ENCODE peak calls at places on chromosome 17, in ten cellular contexts. J is CD8-positive, alpha-beta T cell; H is Caco-2; K is tibial artery; S is cardiac fibroblast; P is thoracic aorta; Z is heart left ventricle; B is ovary; G is osteoblast; T is foreskin fibroblast. V is an unnamed sample.
A peak's percentile ranks its signal among the peaks of the same experiment; 100 is the strongest.

GRCh38 chr17:28973414-28973813 is 22.1 kb upstream of the PHF12 start:
- DNase-seq in B (no peak), P (no peak), G (no peak), K (no peak), H (no peak), S (peak; percentile 14), T (peak; percentile 27), Z (peak; percentile 93), J (no peak), V (no peak)

GRCh38 chr17:42312285-42313130 is 24.2 kb downstream of the STAT5A start:
- DNase-seq in P (no peak), K (peak; percentile 95), J (peak; percentile 79), B (peak; percentile 89), T (peak; percentile 95), Z (peak; percentile 92), G (peak; percentile 97), S (peak; percentile 82), H (peak; percentile 53), V (peak; percentile 93)

GRCh38 chr17:57245786-57246185 is 10.5 kb upstream of the MSI2 start:
- DNase-seq in Z (no peak), J (no peak), G (no peak), T (no peak), H (no peak), B (peak; percentile 34), P (no peak), S (no peak), K (no peak), V (no peak)

GRCh38 chr17:5418858-5419355 is 555 bp downstream of the NUP88 start:
- DNase-seq in H (no peak), B (no peak), J (peak; percentile 59), K (no peak), Z (no peak), S (peak; percentile 42), G (peak; percentile 63), T (peak; percentile 60), P (no peak), V (no peak)

GRCh38 chr17:43562679-43563146 is 16.6 kb upstream of the ETV4 start:
- DNase-seq in P (no peak), K (no peak), B (peak; percentile 26), T (no peak), H (peak; percentile 50), Z (no peak), J (no peak), S (no peak), G (no peak), V (no peak)

GRCh38 chr17:10844667-10845387 is 6.9 kb upstream of the PIRT start:
- DNase-seq in S (peak; percentile 73), G (peak; percentile 95), J (peak; percentile 69), T (peak; percentile 71), H (peak; percentile 67), K (peak; percentile 79), B (peak; percentile 79), P (peak; percentile 18), Z (peak; percentile 76), V (peak; percentile 76)

GRCh38 chr17:2841606-2842005 is 45.4 kb downstream of the RAP1GAP2 start:
- DNase-seq in B (no peak), H (no peak), T (peak; percentile 40), S (peak; percentile 56), P (no peak), G (no peak), K (no peak), Z (no peak), J (no peak), V (no peak)

GRCh38 chr17:5410594-5411272 is 8.7 kb downstream of the NUP88 start:
- DNase-seq in H (no peak), S (no peak), P (no peak), G (no peak), Z (no peak), B (no peak), K (no peak), J (no peak), T (no peak), V (no peak)

GRCh38 chr17:61058066-61058465 is 341.6 kb upstream of the TBX2 start:
- DNase-seq in G (no peak), B (no peak), S (no peak), Z (no peak), J (no peak), H (no peak), K (no peak), T (no peak), P (no peak), V (no peak)

GRCh38 chr17:16287563-16288027 is 65.7 kb downstream of the CENPV start:
- DNase-seq in K (no peak), J (peak; percentile 6), H (no peak), G (peak; percentile 94), S (peak; percentile 85), B (peak; percentile 32), Z (no peak), T (peak; percentile 84), P (no peak), V (no peak)

GRCh38 chr17:12731839-12732238 is 57.5 kb upstream of the ARHGAP44 start:
- DNase-seq in S (no peak), K (no peak), H (no peak), G (no peak), P (no peak), Z (peak; percentile 80), T (no peak), J (no peak), B (no peak), V (no peak)

GRCh38 chr17:39623356-39623950 is 3.3 kb upstream of the PPP1R1B start:
- DNase-seq in J (peak; percentile 89), S (peak; percentile 66), T (peak; percentile 82), Z (peak; percentile 90), P (peak; percentile 42), B (peak; percentile 77), H (peak; percentile 90), K (peak; percentile 89), G (peak; percentile 98), V (peak; percentile 96)

GRCh38 chr17:58330544-58330996 is 2.0 kb upstream of the TSPOAP1 start:
- DNase-seq in G (peak; percentile 26), Z (no peak), K (no peak), H (no peak), S (no peak), T (no peak), B (no peak), P (no peak), J (no peak), V (no peak)

GRCh38 chr17:2723997-2724782 is 12.6 kb upstream of the CLUH start:
- DNase-seq in G (peak; percentile 79), J (no peak), B (no peak), T (peak; percentile 30), Z (peak; percentile 55), S (no peak), K (no peak), P (no peak), H (peak; percentile 86), V (no peak)

GRCh38 chr17:41308251-41308917 is 725 bp downstream of the KRTAP16-1 start:
- DNase-seq in B (no peak), H (no peak), T (peak; percentile 42), G (peak; percentile 79), P (no peak), Z (peak; percentile 85), J (peak; percentile 78), S (no peak), K (no peak), V (no peak)
- H3K4me3 ChIP-seq in B (no peak overlapping the region), H (no peak overlapping the region), T (no peak overlapping the region), G (peak overlapping the region; percentile 38), P (peak overlapping the region; percentile 19), Z (no peak overlapping the region), J (peak overlapping the region; percentile 25), S (no peak overlapping the region), K (no peak overlapping the region), V (no peak overlapping the region)

DNA sequence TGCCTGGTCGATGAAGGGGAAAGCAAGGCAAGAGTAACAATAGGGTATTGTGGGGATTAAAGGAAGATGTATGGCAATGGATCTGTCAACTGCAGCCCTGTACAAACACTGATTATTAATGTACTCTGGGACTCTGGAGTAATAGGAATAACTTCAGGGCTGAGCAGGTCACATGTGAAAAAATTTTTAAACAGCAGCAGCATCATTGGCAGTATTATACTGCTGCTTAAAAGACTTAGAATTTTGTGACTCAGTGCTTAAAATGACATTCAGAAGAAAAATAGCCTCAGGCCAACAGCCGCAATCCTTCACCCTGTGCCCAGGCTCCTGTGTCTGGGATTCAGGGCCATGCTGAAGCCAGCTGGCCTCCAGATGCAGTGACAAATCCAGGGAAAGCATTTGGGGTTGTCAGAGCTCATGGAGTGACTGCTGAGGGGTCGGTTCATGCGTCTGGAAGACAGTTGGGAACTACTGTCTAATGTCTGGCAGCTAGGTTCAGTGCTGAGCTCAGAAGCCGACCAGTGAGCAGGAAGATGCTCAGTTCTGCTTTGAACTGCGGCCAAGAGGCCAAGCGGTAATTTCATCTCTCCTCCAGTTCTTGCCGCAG is 22.2 kb downstream of the TEX2 start:
- DNase-seq in T (peak; percentile 98), H (no peak), K (peak; percentile 84), Z (peak; percentile 76), G (no peak), P (no peak), J (no peak), S (peak; percentile 63), B (peak; percentile 71), V (peak; percentile 73)
- H3K4me3 ChIP-seq in T (peak overlapping the region; percentile 18), H (no peak overlapping the region), K (peak overlapping the region; percentile 6), Z (no peak overlapping the region), G (no peak overlapping the region), P (no peak overlapping the region), J (no peak overlapping the region), S (no peak overlapping the region), B (no peak overlapping the region), V (no peak overlapping the region)

GRCh38 chr17:59437766-59438165 is 106.3 kb downstream of the YPEL2 start:
- DNase-seq in J (no peak), Z (no peak), T (no peak), H (no peak), P (no peak), B (no peak), K (no peak), S (no peak), G (no peak), V (no peak)
- H3K4me3 ChIP-seq in J (no peak overlapping the region), Z (no peak overlapping the region), T (no peak overlapping the region), H (no peak overlapping the region), P (no peak overlapping the region), B (no peak overlapping the region), K (no peak overlapping the region), S (no peak overlapping the region), G (no peak overlapping the region), V (no peak overlapping the region)

GRCh38 chr17:55117063-55117611 is 147.6 kb upstream of the HLF start:
- DNase-seq in B (no peak), J (no peak), G (no peak), P (no peak), Z (no peak), H (no peak), T (no peak), S (peak; percentile 51), K (no peak), V (no peak)

GRCh38 chr17:55110521-55110920 is 142.0 kb downstream of the STXBP4 start:
- DNase-seq in G (peak; percentile 52), Z (no peak), H (no peak), J (no peak), B (no peak), T (no peak), P (no peak), K (no peak), S (no peak), V (no peak)

GRCh38 chr17:55116440-55116914 is 147.9 kb downstream of the STXBP4 start:
- DNase-seq in T (no peak), P (no peak), Z (no peak), G (no peak), K (no peak), S (peak; percentile 33), H (no peak), J (no peak), B (no peak), V (no peak)

DNA sequence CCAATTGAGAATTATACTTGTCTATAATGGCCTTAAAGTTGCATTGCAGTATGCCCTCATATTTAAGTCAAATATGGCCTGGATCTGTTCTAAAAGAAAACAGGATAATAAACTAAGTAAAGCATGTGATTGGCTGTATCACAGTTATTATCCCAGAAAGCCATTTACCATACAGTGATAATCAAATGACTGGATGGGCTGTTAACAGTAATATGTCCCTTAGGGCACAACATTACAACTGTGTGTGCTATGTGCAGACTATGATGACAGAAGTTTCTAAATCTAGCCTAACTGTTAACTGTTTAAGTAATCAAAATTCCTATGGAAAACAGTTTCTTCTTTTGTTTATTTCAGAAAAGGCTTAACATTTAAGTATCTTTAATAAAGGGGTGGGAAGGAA is 145.7 kb downstream of the STXBP4 start:
- DNase-seq in S (no peak), H (no peak), Z (no peak), J (no peak), P (no peak), T (no peak), B (no peak), K (no peak), G (no peak), V (no peak)
- H3K4me3 ChIP-seq in S (no peak overlapping the region), H (no peak overlapping the region), Z (no peak overlapping the region), J (no peak overlapping the region), P (no peak overlapping the region), T (no peak overlapping the region), B (no peak overlapping the region), K (no peak overlapping the region), G (no peak overlapping the region), V (no peak overlapping the region)

V was measured in adrenal gland.